ENCODE peak calls at places on chromosome 6, in six cellular contexts. One of them, this sample, is unnamed.

GRCh38 chr6:14059791-14060436 is 57.7 kb upstream of the CD83 start:
- DNase-seq in NAMALWA: no peak
- DNase-seq in activated B cell treated with CpG ODN at 0.5 μM for 24 hours: no peak
- DNase-seq in iPS-NIHi11: no peak
- DNase-seq in activated CD4-positive, CD25-positive, alpha-beta regulatory T cell: no peak
- DNase-seq in head of caudate nucleus: no peak
- DNase-seq in this sample: no peak

GRCh38 chr6:5950448-5950847 is 56.3 kb downstream of the NRN1 start:
- DNase-seq in NAMALWA: peak
- DNase-seq in activated B cell treated with CpG ODN at 0.5 μM for 24 hours: no peak
- DNase-seq in iPS-NIHi11: peak
- DNase-seq in activated CD4-positive, CD25-positive, alpha-beta regulatory T cell: no peak
- DNase-seq in head of caudate nucleus: no peak
- DNase-seq in this sample: peak

GRCh38 chr6:78513856-78514255 is 353.5 kb upstream of the IRAK1BP1 start:
- DNase-seq in NAMALWA: peak
- DNase-seq in activated B cell treated with CpG ODN at 0.5 μM for 24 hours: no peak
- DNase-seq in iPS-NIHi11: peak
- DNase-seq in activated CD4-positive, CD25-positive, alpha-beta regulatory T cell: no peak
- DNase-seq in head of caudate nucleus: no peak
- DNase-seq in this sample: no peak

GRCh38 chr6:46932526-46932925 is 10.8 kb upstream of the ADGRF5 start:
- DNase-seq in NAMALWA: no peak
- DNase-seq in activated B cell treated with CpG ODN at 0.5 μM for 24 hours: no peak
- DNase-seq in iPS-NIHi11: no peak
- DNase-seq in activated CD4-positive, CD25-positive, alpha-beta regulatory T cell: no peak
- DNase-seq in head of caudate nucleus: no peak
- DNase-seq in this sample: no peak

GRCh38 chr6:163335671-163336545 is 78.6 kb upstream of the QKI start:
- DNase-seq in NAMALWA: no peak
- DNase-seq in activated B cell treated with CpG ODN at 0.5 μM for 24 hours: no peak
- DNase-seq in iPS-NIHi11: peak
- DNase-seq in activated CD4-positive, CD25-positive, alpha-beta regulatory T cell: no peak
- DNase-seq in head of caudate nucleus: no peak
- DNase-seq in this sample: no peak

GRCh38 chr6:13358486-13358885 is 30.1 kb upstream of the TBC1D7 start:
- DNase-seq in NAMALWA: no peak
- DNase-seq in activated B cell treated with CpG ODN at 0.5 μM for 24 hours: no peak
- DNase-seq in iPS-NIHi11: no peak
- DNase-seq in activated CD4-positive, CD25-positive, alpha-beta regulatory T cell: no peak
- DNase-seq in head of caudate nucleus: no peak
- DNase-seq in this sample: no peak

GRCh38 chr6:14231546-14232280 is 114.1 kb downstream of the CD83 start:
- DNase-seq in NAMALWA: no peak
- DNase-seq in activated B cell treated with CpG ODN at 0.5 μM for 24 hours: no peak
- DNase-seq in iPS-NIHi11: no peak
- DNase-seq in activated CD4-positive, CD25-positive, alpha-beta regulatory T cell: no peak
- DNase-seq in head of caudate nucleus: no peak
- DNase-seq in this sample: no peak

GRCh38 chr6:42095776-42096541 is 45.6 kb downstream of the TAF8 start:
- DNase-seq in NAMALWA: no peak
- DNase-seq in activated B cell treated with CpG ODN at 0.5 μM for 24 hours: no peak
- DNase-seq in iPS-NIHi11: no peak
- DNase-seq in activated CD4-positive, CD25-positive, alpha-beta regulatory T cell: no peak
- DNase-seq in head of caudate nucleus: no peak
- DNase-seq in this sample: no peak

GRCh38 chr6:34866509-34866908 is 21.3 kb downstream of the TAF11 start:
- DNase-seq in NAMALWA: no peak
- DNase-seq in activated B cell treated with CpG ODN at 0.5 μM for 24 hours: no peak
- DNase-seq in iPS-NIHi11: no peak
- DNase-seq in activated CD4-positive, CD25-positive, alpha-beta regulatory T cell: no peak
- DNase-seq in head of caudate nucleus: no peak
- DNase-seq in this sample: no peak